ENCODE peak calls at places on chromosome 17, in six cellular contexts. One of them, this sample, is unnamed. For H3K4me1, H3K9me3 and H3K36me3, the result is how much of the 10 kb centered on the place peaks cover.

GRCh38 chr17:19568016-19568350 is 34.3 kb downstream of the SLC47A1 start:
- DNase-seq in endodermal cell: no peak
- DNase-seq in vagina: no peak
- DNase-seq in sigmoid colon: no peak
- DNase-seq in esophagus squamous epithelium: no peak
- DNase-seq in cardiac muscle cell: no peak
- DNase-seq in this sample: no peak

GRCh38 chr17:55462711-55463110 is 41.1 kb upstream of the MMD start:
- DNase-seq in esophagus squamous epithelium: no peak
- DNase-seq in endodermal cell: no peak
- DNase-seq in vagina: no peak
- DNase-seq in sigmoid colon: no peak
- DNase-seq in cardiac muscle cell: no peak
- DNase-seq in this sample: no peak

GRCh38 chr17:69773081-69773480 is 301.9 kb upstream of the KCNJ16 start:
- DNase-seq in cardiac muscle cell: no peak
- DNase-seq in sigmoid colon: no peak
- DNase-seq in esophagus squamous epithelium: no peak
- DNase-seq in endodermal cell: no peak
- DNase-seq in vagina: no peak
- DNase-seq in this sample: no peak

GRCh38 chr17:82497483-82498405 is 21.8 kb upstream of the FOXK2 start:
- DNase-seq in endodermal cell: peak
- DNase-seq in esophagus squamous epithelium: no peak
- DNase-seq in vagina: no peak
- DNase-seq in cardiac muscle cell: peak
- DNase-seq in sigmoid colon: peak
- DNase-seq in this sample: peak

GRCh38 chr17:82611140-82612058 is 36.8 kb downstream of the WDR45B start:
- DNase-seq in vagina: no peak
- DNase-seq in sigmoid colon: no peak
- DNase-seq in endodermal cell: peak
- DNase-seq in cardiac muscle cell: peak
- DNase-seq in esophagus squamous epithelium: no peak
- DNase-seq in this sample: no peak

GRCh38 chr17:39002991-39003715 is 36.0 kb upstream of the FBXO47 start:
- DNase-seq in cardiac muscle cell: peak
- DNase-seq in vagina: no peak
- DNase-seq in endodermal cell: no peak
- DNase-seq in esophagus squamous epithelium: no peak
- DNase-seq in sigmoid colon: peak
- DNase-seq in this sample: no peak

GRCh38 chr17:38449364-38449763 is 21.1 kb downstream of the ARHGAP23 start:
- DNase-seq in sigmoid colon: no peak
- DNase-seq in cardiac muscle cell: no peak
- DNase-seq in endodermal cell: peak
- DNase-seq in vagina: no peak
- DNase-seq in esophagus squamous epithelium: no peak
- DNase-seq in this sample: peak

GRCh38 chr17:4566785-4567184 is 6.4 kb upstream of the GGT6 start:
- DNase-seq in cardiac muscle cell: peak
- DNase-seq in esophagus squamous epithelium: no peak
- DNase-seq in vagina: no peak
- DNase-seq in endodermal cell: peak
- DNase-seq in sigmoid colon: no peak
- DNase-seq in this sample: peak

GRCh38 chr17:80103686-80104085 is 2.3 kb downstream of the GAA start:
- DNase-seq in vagina: no peak
- DNase-seq in sigmoid colon: no peak
- DNase-seq in endodermal cell: peak
- DNase-seq in cardiac muscle cell: no peak
- DNase-seq in esophagus squamous epithelium: no peak
- DNase-seq in this sample: no peak

GRCh38 chr17:37740861-37741260 is 4.0 kb downstream of the HNF1B start:
- DNase-seq in endodermal cell: no peak
- DNase-seq in sigmoid colon: no peak
- DNase-seq in esophagus squamous epithelium: no peak
- DNase-seq in cardiac muscle cell: no peak
- DNase-seq in vagina: no peak
- DNase-seq in this sample: no peak

GRCh38 chr17:44362056-44362355 is 1.6 kb downstream of the FAM171A2 start:
- DNase-seq in esophagus squamous epithelium: no peak
- DNase-seq in vagina: no peak
- DNase-seq in endodermal cell: no peak
- DNase-seq in cardiac muscle cell: no peak
- DNase-seq in sigmoid colon: no peak
- DNase-seq in this sample: no peak

GRCh38 chr17:5541610-5542202 is 42.6 kb downstream of the NLRP1 start:
- DNase-seq in esophagus squamous epithelium: no peak
- DNase-seq in sigmoid colon: no peak
- DNase-seq in cardiac muscle cell: no peak
- DNase-seq in vagina: no peak
- DNase-seq in endodermal cell: peak
- DNase-seq in this sample: no peak

GRCh38 chr17:59790936-59791335 is 83.5 kb downstream of the VMP1 start:
- DNase-seq in sigmoid colon: no peak
- DNase-seq in vagina: no peak
- DNase-seq in esophagus squamous epithelium: no peak
- DNase-seq in cardiac muscle cell: no peak
- DNase-seq in endodermal cell: no peak
- DNase-seq in this sample: no peak

GRCh38 chr17:2259769-2260536 is 43.6 kb downstream of the SMG6 start:
- DNase-seq in sigmoid colon: peak
- DNase-seq in esophagus squamous epithelium: no peak
- DNase-seq in endodermal cell: no peak
- DNase-seq in cardiac muscle cell: no peak
- DNase-seq in vagina: no peak
- DNase-seq in this sample: no peak

GRCh38 chr17:28807925-28808641 is 34.5 kb downstream of the FAM222B start:
- DNase-seq in cardiac muscle cell: peak
- DNase-seq in vagina: no peak
- DNase-seq in sigmoid colon: no peak
- DNase-seq in endodermal cell: peak
- DNase-seq in esophagus squamous epithelium: no peak
- DNase-seq in this sample: no peak

GRCh38 chr17:62126292-62126691 is 61.2 kb upstream of the MED13 start:
- DNase-seq in esophagus squamous epithelium: no peak
- DNase-seq in endodermal cell: no peak
- DNase-seq in cardiac muscle cell: no peak
- DNase-seq in sigmoid colon: no peak
- DNase-seq in vagina: no peak
- DNase-seq in this sample: no peak

GRCh38 chr17:79844869-79845600 is 5.8 kb upstream of the CBX4 start:
- DNase-seq in sigmoid colon: peak
- DNase-seq in endodermal cell: peak
- DNase-seq in cardiac muscle cell: peak
- DNase-seq in esophagus squamous epithelium: no peak
- DNase-seq in vagina: no peak
- DNase-seq in this sample: peak

GRCh38 chr17:750431-751037 is 1.5 kb downstream of the GEMIN4 start:
- DNase-seq in vagina: no peak
- DNase-seq in cardiac muscle cell: no peak
- DNase-seq in esophagus squamous epithelium: no peak
- DNase-seq in sigmoid colon: no peak
- DNase-seq in endodermal cell: no peak
- DNase-seq in this sample: no peak

GRCh38 chr17:42779942-42780815 is at the start of gene WNK4:
- DNase-seq in endodermal cell: peak
- DNase-seq in vagina: no peak
- DNase-seq in cardiac muscle cell: peak
- DNase-seq in esophagus squamous epithelium: no peak
- DNase-seq in sigmoid colon: peak
- DNase-seq in this sample: peak

GRCh38 chr17:3647769-3648540 is 11.4 kb downstream of the CTNS start:
- DNase-seq in sigmoid colon: no peak
- DNase-seq in esophagus squamous epithelium: no peak
- DNase-seq in vagina: no peak
- DNase-seq in cardiac muscle cell: peak
- DNase-seq in endodermal cell: peak
- DNase-seq in this sample: peak

GRCh38 chr17:59848778-59849177 is 44.0 kb downstream of the TUBD1 start:
- DNase-seq in sigmoid colon: peak
- DNase-seq in cardiac muscle cell: peak
- DNase-seq in endodermal cell: no peak
- DNase-seq in vagina: no peak
- DNase-seq in esophagus squamous epithelium: no peak
- DNase-seq in this sample: peak

GRCh38 chr17:69423450-69423849 is 9.0 kb downstream of the MAP2K6 start:
- DNase-seq in cardiac muscle cell: no peak
- DNase-seq in esophagus squamous epithelium: no peak
- DNase-seq in vagina: no peak
- DNase-seq in endodermal cell: no peak
- DNase-seq in sigmoid colon: no peak
- DNase-seq in this sample: no peak

GRCh38 chr17:56995776-56996175 is 17.8 kb downstream of the SCPEP1 start:
- DNase-seq in vagina: no peak
- DNase-seq in esophagus squamous epithelium: no peak
- DNase-seq in endodermal cell: no peak
- DNase-seq in cardiac muscle cell: peak
- DNase-seq in sigmoid colon: no peak
- DNase-seq in this sample: no peak

GRCh38 chr17:50090071-50090470 is 5.1 kb upstream of the PDK2 start:
- DNase-seq in endodermal cell: no peak
- DNase-seq in vagina: no peak
- DNase-seq in sigmoid colon: no peak
- DNase-seq in esophagus squamous epithelium: no peak
- DNase-seq in cardiac muscle cell: no peak
- DNase-seq in this sample: no peak
- H3K4me1 ChIP-seq in endodermal cell: under half
- H3K4me1 ChIP-seq in vagina: under half
- H3K4me1 ChIP-seq in sigmoid colon: under half
- H3K4me1 ChIP-seq in esophagus squamous epithelium: under half
- H3K4me1 ChIP-seq in cardiac muscle cell: under half
- H3K4me1 ChIP-seq in this sample: under half

DNA sequence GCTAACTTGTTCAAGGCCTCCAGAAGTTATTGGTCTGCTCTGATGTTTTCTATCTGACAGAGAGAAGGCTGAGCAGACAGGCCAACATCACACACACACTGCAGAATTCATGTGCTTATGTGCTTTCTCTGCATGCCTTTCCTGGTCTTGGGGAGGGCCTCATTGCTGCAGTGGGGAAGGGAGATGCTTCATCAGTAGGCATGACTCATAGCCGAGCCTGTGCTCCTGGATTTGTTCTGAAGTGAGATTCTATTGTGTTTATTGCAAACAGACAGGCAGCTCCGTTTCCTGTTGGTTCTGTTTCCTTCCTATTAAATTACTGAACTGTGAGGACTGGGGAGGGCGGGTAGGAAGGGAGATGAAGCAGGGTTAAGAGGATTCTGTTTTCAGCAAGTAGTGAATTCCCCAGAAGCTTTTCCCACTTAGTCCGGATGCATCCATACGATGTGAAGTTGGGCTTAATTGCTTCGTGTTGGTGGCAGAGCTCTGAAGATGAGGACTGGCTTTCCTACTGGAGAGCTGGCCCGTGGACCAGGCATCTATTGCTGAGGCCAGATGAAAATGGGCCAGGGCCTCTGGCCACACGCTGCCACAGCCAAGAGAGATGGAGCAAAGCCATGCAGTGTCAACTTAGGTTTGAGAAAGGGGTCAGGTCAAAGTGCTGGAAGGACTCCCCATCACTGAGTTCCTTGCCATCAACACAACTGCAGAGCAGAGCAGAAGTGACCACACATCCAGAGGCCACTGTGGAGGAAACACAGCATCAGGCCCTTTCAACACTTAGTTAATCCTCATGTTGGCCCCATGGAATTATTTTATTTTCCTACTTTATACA is 179.3 kb downstream of the UTP18 start:
- DNase-seq in vagina: no peak
- DNase-seq in cardiac muscle cell: no peak
- DNase-seq in esophagus squamous epithelium: no peak
- DNase-seq in sigmoid colon: no peak
- DNase-seq in endodermal cell: peak
- DNase-seq in this sample: no peak
- H3K9me3 ChIP-seq in vagina: under half
- H3K9me3 ChIP-seq in cardiac muscle cell: under half
- H3K9me3 ChIP-seq in esophagus squamous epithelium: under half
- H3K9me3 ChIP-seq in sigmoid colon: under half
- H3K9me3 ChIP-seq in endodermal cell: under half
- H3K9me3 ChIP-seq in this sample: under half

GRCh38 chr17:46940692-46941404 is 17.9 kb downstream of the GOSR2 start:
- DNase-seq in endodermal cell: peak
- DNase-seq in vagina: no peak
- DNase-seq in cardiac muscle cell: peak
- DNase-seq in esophagus squamous epithelium: peak
- DNase-seq in sigmoid colon: peak
- DNase-seq in this sample: peak
- H3K36me3 ChIP-seq in endodermal cell: half or more
- H3K36me3 ChIP-seq in vagina: under half
- H3K36me3 ChIP-seq in cardiac muscle cell: under half
- H3K36me3 ChIP-seq in esophagus squamous epithelium: half or more
- H3K36me3 ChIP-seq in sigmoid colon: under half
- H3K36me3 ChIP-seq in this sample: under half

DNA sequence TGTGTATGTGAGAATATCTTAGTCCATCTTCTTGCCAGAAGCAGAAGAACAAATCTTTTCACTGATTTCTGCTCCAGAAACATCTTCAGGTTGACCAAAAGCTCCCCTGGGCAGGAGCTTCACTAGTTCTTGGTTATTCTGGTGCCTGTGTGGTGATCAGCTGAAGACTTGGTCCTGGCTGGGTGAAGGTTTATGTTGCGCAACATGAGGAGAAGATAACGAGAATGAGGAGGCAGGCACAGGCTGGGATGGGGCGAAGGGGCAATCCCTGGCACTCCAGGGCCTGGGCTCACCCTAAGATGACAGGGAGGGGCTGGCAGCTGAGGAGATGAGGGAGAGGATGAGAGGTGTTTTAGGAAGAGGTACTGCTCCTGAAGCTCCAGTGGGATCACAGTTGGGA is 232.0 kb downstream of the NTN1 start:
- DNase-seq in endodermal cell: no peak
- DNase-seq in vagina: no peak
- DNase-seq in cardiac muscle cell: no peak
- DNase-seq in esophagus squamous epithelium: no peak
- DNase-seq in sigmoid colon: no peak
- DNase-seq in this sample: no peak
- H3K4me1 ChIP-seq in endodermal cell: under half
- H3K4me1 ChIP-seq in vagina: under half
- H3K4me1 ChIP-seq in cardiac muscle cell: under half
- H3K4me1 ChIP-seq in esophagus squamous epithelium: under half
- H3K4me1 ChIP-seq in sigmoid colon: under half
- H3K4me1 ChIP-seq in this sample: under half

GRCh38 chr17:30389755-30390300 is 11.1 kb downstream of the CPD start:
- DNase-seq in esophagus squamous epithelium: no peak
- DNase-seq in endodermal cell: no peak
- DNase-seq in sigmoid colon: no peak
- DNase-seq in vagina: no peak
- DNase-seq in cardiac muscle cell: peak
- DNase-seq in this sample: no peak
- H3K9me3 ChIP-seq in esophagus squamous epithelium: under half
- H3K9me3 ChIP-seq in endodermal cell: under half
- H3K9me3 ChIP-seq in sigmoid colon: under half
- H3K9me3 ChIP-seq in vagina: under half
- H3K9me3 ChIP-seq in cardiac muscle cell: under half
- H3K9me3 ChIP-seq in this sample: under half

GRCh38 chr17:50352693-50353599 is 7.0 kb downstream of the XYLT2 start:
- DNase-seq in vagina: no peak
- DNase-seq in endodermal cell: peak
- DNase-seq in esophagus squamous epithelium: no peak
- DNase-seq in sigmoid colon: peak
- DNase-seq in cardiac muscle cell: no peak
- DNase-seq in this sample: peak
- H3K36me3 ChIP-seq in vagina: under half
- H3K36me3 ChIP-seq in endodermal cell: under half
- H3K36me3 ChIP-seq in esophagus squamous epithelium: half or more
- H3K36me3 ChIP-seq in sigmoid colon: under half
- H3K36me3 ChIP-seq in cardiac muscle cell: under half
- H3K36me3 ChIP-seq in this sample: under half